ENCODE peak calls at places on chromosomes 13 and 19, in six cellular contexts. O, T, X, W, J and C are unnamed samples.

GRCh38 chr13:41458187-41458938 is 1.0 kb downstream of the RGCC start:
- DNase-seq in J (peak), O (no peak), T (no peak), W (peak), X (peak), C (no peak)

GRCh38 chr19:2253106-2254051 is 2.8 kb downstream of the JSRP1 start:
- DNase-seq in T (no peak), X (no peak), J (no peak), O (no peak), W (peak), C (no peak)

GRCh38 chr13:111503376-111503775 is 182.9 kb downstream of the TEX29 start:
- DNase-seq in T (no peak), W (peak), O (no peak), J (no peak), X (no peak), C (no peak)

GRCh38 chr19:2059422-2060201 is 8.6 kb upstream of the MKNK2 start:
- DNase-seq in W (peak), J (peak), T (no peak), X (no peak), O (no peak), C (peak)

GRCh38 chr13:92827503-92827902 is 399.1 kb upstream of the GPC6 start:
- DNase-seq in O (no peak), T (no peak), J (no peak), W (no peak), X (no peak), C (no peak)

GRCh38 chr13:73665279-73665678 is 468.9 kb downstream of the KLF12 start:
- DNase-seq in O (no peak), W (no peak), J (no peak), X (no peak), T (no peak), C (no peak)

GRCh38 chr13:36261011-36261410 is 36.6 kb downstream of the CCDC169 start:
- DNase-seq in J (no peak), T (no peak), X (no peak), W (no peak), O (no peak), C (no peak)

GRCh38 chr19:48419158-48419920 is 25.9 kb downstream of the GRIN2D start:
- DNase-seq in J (no peak), W (peak), O (no peak), X (peak), T (no peak), C (peak)

GRCh38 chr13:67221630-67222226 is 8.4 kb downstream of the PCDH9 start:
- DNase-seq in J (no peak), W (no peak), X (no peak), T (no peak), O (no peak), C (no peak)

GRCh38 chr19:27741236-27741635 is 1471.7 kb downstream of the UQCRFS1 start:
- DNase-seq in J (no peak), X (no peak), W (no peak), O (no peak), T (no peak), C (no peak)

GRCh38 chr13:66574606-66575005 is 655.5 kb downstream of the PCDH9 start:
- DNase-seq in J (no peak), O (no peak), X (no peak), T (no peak), W (no peak), C (no peak)

GRCh38 chr19:46860846-46861690 is at the start of gene ARHGAP35:
- DNase-seq in O (no peak), W (peak), T (peak), J (peak), X (peak), C (no peak)

GRCh38 chr13:100315522-100315921 is 226.6 kb downstream of the PCCA start:
- DNase-seq in T (no peak), W (no peak), X (no peak), O (no peak), J (no peak), C (no peak)

GRCh38 chr13:42041684-42042035 is 6.8 kb upstream of the DGKH start:
- DNase-seq in W (peak), O (peak), X (no peak), T (peak), J (peak), C (peak)

GRCh38 chr13:103788061-103788652 is 721.9 kb upstream of the SLC10A2 start:
- DNase-seq in J (peak), W (no peak), X (no peak), O (no peak), T (no peak), C (peak)